ENCODE peak calls at places on chromosome 22, in nine cellular contexts. J, E, L, H, D, M, W, R and P are unnamed samples.
A peak's percentile ranks its signal among the peaks of the same experiment; 100 is the strongest.

GRCh38 chr22:46057762-46058420 is 80.9 kb upstream of the WNT7B start:
- DNase-seq in J (peak; percentile 53), E (peak; percentile 41), L (peak; percentile 84), H (peak; percentile 71), D (peak; percentile 70), M (peak; percentile 80), W (no peak), R (peak; percentile 46), P (peak; percentile 54)

GRCh38 chr22:48842976-48843375 is 984.7 kb downstream of the BRD1 start:
- DNase-seq in J (no peak), E (no peak), L (no peak), H (no peak), D (no peak), M (no peak), W (no peak), R (no peak), P (no peak)

GRCh38 chr22:29260601-29261315 is 7.0 kb downstream of the RHBDD3 start:
- DNase-seq in J (no peak), E (no peak), L (no peak), H (no peak), D (no peak), M (peak; percentile 12), W (no peak), R (no peak), P (no peak)

GRCh38 chr22:45083659-45084305 is 74.0 kb upstream of the PHF21B start:
- DNase-seq in J (no peak), E (no peak), L (no peak), H (no peak), D (no peak), M (no peak), W (no peak), R (no peak), P (no peak)

GRCh38 chr22:19687561-19688300 is 26.6 kb upstream of the SEPTIN5 start:
- DNase-seq in J (no peak), E (no peak), L (no peak), H (peak; percentile 74), D (peak; percentile 73), M (no peak), W (peak; percentile 60), R (no peak), P (no peak)

GRCh38 chr22:20021196-20022181 is 579 bp downstream of the TANGO2 start:
- DNase-seq in J (no peak), E (no peak), L (peak; percentile 85), H (peak; percentile 83), D (peak; percentile 85), M (peak; percentile 19), W (peak; percentile 91), R (peak; percentile 88), P (peak; percentile 68)

GRCh38 chr22:29837780-29838598 is at the start of gene ASCC2:
- DNase-seq in J (peak; percentile 98), E (peak; percentile 99), L (peak; percentile 99), H (peak; percentile 100), D (peak; percentile 100), M (peak; percentile 100), W (peak; percentile 95), R (peak; percentile 100), P (peak; percentile 100)

GRCh38 chr22:16968218-16968595 is 39.8 kb downstream of the GAB4 start:
- DNase-seq in J (no peak), E (no peak), L (no peak), H (no peak), D (no peak), M (no peak), W (no peak), R (no peak), P (no peak)

GRCh38 chr22:33860386-33860785 is 59.9 kb downstream of the LARGE1 start:
- DNase-seq in J (no peak), E (no peak), L (no peak), H (no peak), D (no peak), M (no peak), W (no peak), R (no peak), P (no peak)

GRCh38 chr22:40603088-40603605 is 33.4 kb downstream of the MRTFA start:
- DNase-seq in J (no peak), E (no peak), L (no peak), H (no peak), D (no peak), M (no peak), W (no peak), R (peak; percentile 39), P (no peak)

GRCh38 chr22:26669060-26669481 is 11.7 kb downstream of the MIAT start:
- DNase-seq in J (no peak), E (no peak), L (no peak), H (no peak), D (no peak), M (no peak), W (peak; percentile 19), R (peak; percentile 44), P (no peak)

GRCh38 chr22:45883811-45884170 is 93.2 kb downstream of the WNT7B start:
- DNase-seq in J (no peak), E (no peak), L (no peak), H (peak; percentile 37), D (no peak), M (no peak), W (no peak), R (no peak), P (no peak)

GRCh38 chr22:20435436-20436308 is 2.0 kb downstream of the SCARF2 start:
- DNase-seq in J (no peak), E (no peak), L (no peak), H (peak; percentile 62), D (peak; percentile 30), M (no peak), W (no peak), R (no peak), P (no peak)

GRCh38 chr22:48366591-48366990 is 1461.1 kb downstream of the BRD1 start:
- DNase-seq in J (no peak), E (no peak), L (no peak), H (no peak), D (no peak), M (no peak), W (no peak), R (no peak), P (no peak)

GRCh38 chr22:24505337-24505736 is 10.2 kb downstream of the UPB1 start:
- DNase-seq in J (no peak), E (no peak), L (no peak), H (no peak), D (no peak), M (no peak), W (no peak), R (no peak), P (no peak)
- TF ChIP-seq CTCF in J (no peak), E (no peak), L (no peak), H (no peak), D (no peak), M (no peak), W (no peak), R (no peak), P (no peak)

GRCh38 chr22:39092111-39092867 is 4.8 kb upstream of the APOBEC3H start:
- DNase-seq in J (no peak), E (no peak), L (no peak), H (no peak), D (peak; percentile 6), M (no peak), W (no peak), R (no peak), P (no peak)
- H3K4me1 ChIP-seq in J (peaks cover 8% of the 10 kb centered on the region), E (no peaks in the 10 kb centered on the region), L (no peaks in the 10 kb centered on the region), H (peaks cover 12% of the 10 kb centered on the region), D (peaks cover 23% of the 10 kb centered on the region), M (no peaks in the 10 kb centered on the region), W (peaks cover 8% of the 10 kb centered on the region), R (no peaks in the 10 kb centered on the region), P (peaks cover 21% of the 10 kb centered on the region)

DNA sequence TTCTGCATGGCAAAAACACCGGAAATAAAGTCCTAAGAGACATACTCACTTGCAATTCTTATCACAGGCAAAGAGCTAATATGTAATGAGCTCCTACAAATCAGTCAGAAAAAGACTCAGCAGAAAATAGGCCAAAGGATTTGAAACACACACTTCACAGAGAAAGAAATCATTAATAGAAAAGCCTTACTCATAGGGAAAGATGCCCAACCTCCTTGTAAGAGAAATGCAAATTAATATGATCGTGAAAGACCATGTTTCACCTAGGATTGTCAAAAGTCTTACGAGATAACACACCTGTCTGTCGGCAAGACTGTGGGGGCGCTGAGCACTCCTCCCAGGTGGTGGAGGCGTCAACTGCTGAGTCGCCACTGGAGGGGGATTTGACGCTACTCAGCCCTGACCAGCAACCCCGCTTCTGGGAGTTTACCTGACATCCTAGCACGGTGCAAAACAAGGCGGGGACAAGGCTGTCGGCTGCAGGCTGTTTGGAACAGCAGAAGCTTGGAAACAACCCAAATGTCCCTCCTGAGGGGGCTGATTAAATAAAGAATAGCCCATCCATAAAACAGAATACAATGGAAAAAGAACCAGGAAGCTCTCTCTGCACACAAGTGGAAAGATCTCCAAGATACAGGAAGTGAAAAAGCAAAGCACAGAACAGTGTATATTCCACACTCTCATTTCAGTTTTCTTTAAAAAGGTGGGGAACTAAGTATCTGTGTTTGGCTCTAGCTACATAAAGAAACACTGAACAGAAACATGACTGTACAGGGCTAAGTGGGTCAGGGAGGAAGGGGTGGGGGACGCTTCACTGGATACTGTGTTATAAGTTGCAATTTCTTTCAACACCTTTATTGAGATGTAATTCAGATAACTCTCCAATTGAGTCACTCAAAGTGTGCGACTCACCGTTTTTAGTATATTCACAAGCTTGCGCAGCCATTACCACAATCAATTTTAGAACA is 11.5 kb downstream of the CSNK1E start:
- DNase-seq in J (no peak), E (no peak), L (no peak), H (no peak), D (no peak), M (peak; percentile 64), W (no peak), R (no peak), P (no peak)
- TF ChIP-seq CTCF in J (no peak), E (no peak), L (no peak), H (no peak), D (no peak), M (no peak), W (peak; percentile 27), R (no peak), P (no peak)

GRCh38 chr22:22820076-22820475 is 67.5 kb upstream of the IGLL5 start:
- DNase-seq in J (no peak), E (no peak), L (no peak), H (no peak), D (no peak), M (no peak), W (no peak), R (no peak), P (no peak)

GRCh38 chr22:22823126-22823804 is 64.4 kb upstream of the IGLL5 start:
- DNase-seq in J (no peak), E (no peak), L (no peak), H (no peak), D (no peak), M (peak; percentile 41), W (no peak), R (no peak), P (no peak)

GRCh38 chr22:22820626-22821025 is 67.0 kb upstream of the IGLL5 start:
- DNase-seq in J (no peak), E (no peak), L (no peak), H (no peak), D (no peak), M (peak; percentile 37), W (no peak), R (no peak), P (no peak)

GRCh38 chr22:22821340-22821739 is 66.3 kb upstream of the IGLL5 start:
- DNase-seq in J (no peak), E (no peak), L (no peak), H (no peak), D (no peak), M (no peak), W (no peak), R (no peak), P (no peak)

DNA sequence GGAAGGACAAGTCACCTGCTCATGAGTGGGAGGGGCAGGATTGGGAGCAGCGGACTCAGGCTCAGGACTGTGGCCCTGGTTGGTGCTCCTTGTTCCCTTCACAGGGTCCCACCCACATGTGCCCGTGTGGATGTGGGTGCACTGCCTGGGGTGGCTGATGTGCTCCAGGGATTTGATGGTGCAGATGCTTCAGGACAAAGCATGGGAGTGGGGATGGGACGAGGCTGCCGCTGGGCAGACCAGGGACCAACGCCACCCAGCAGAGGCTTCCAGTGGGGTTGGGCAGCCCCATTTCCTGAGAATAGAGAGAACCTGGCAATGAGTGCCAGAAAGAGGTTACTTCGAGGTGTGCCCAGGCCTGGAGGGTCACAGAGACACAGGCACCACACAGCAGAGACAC is 65.5 kb upstream of the IGLL5 start:
- DNase-seq in J (no peak), E (no peak), L (no peak), H (no peak), D (no peak), M (no peak), W (no peak), R (no peak), P (no peak)
- H3K4me1 ChIP-seq in J (no peaks in the 10 kb centered on the region), E (no peaks in the 10 kb centered on the region), L (no peaks in the 10 kb centered on the region), H (peaks cover 5% of the 10 kb centered on the region), D (no peaks in the 10 kb centered on the region), M (peaks cover 24% of the 10 kb centered on the region), W (no peaks in the 10 kb centered on the region), R (no peaks in the 10 kb centered on the region), P (no peaks in the 10 kb centered on the region)